ENCODE peak calls at places on chromosome 22, in four cellular contexts. One of them, this sample, is unnamed.

GRCh38 chr22:25350551-25350971 is 131.1 kb downstream of the CRYBB2 start:
- DNase-seq in keratinocyte: no peak
- DNase-seq in prostate gland: no peak
- DNase-seq in fibroblast of mammary gland: no peak
- DNase-seq in this sample: no peak

GRCh38 chr22:32796865-32797573 is 4.5 kb upstream of the TIMP3 start:
- DNase-seq in keratinocyte: no peak
- DNase-seq in prostate gland: peak; percentile 63
- DNase-seq in fibroblast of mammary gland: peak; percentile 80
- DNase-seq in this sample: no peak

GRCh38 chr22:37559901-37560681 is at the start of gene CDC42EP1:
- DNase-seq in keratinocyte: no peak
- DNase-seq in prostate gland: peak; percentile 52
- DNase-seq in fibroblast of mammary gland: peak; percentile 39
- DNase-seq in this sample: no peak

GRCh38 chr22:36486619-36487384 is 5.4 kb upstream of the TXN2 start:
- DNase-seq in keratinocyte: no peak
- DNase-seq in prostate gland: peak; percentile 36
- DNase-seq in fibroblast of mammary gland: peak; percentile 67
- DNase-seq in this sample: no peak

GRCh38 chr22:32660292-32660691 is 141.2 kb upstream of the TIMP3 start:
- DNase-seq in prostate gland: peak; percentile 54
- DNase-seq in fibroblast of mammary gland: peak; percentile 73
- DNase-seq in keratinocyte: no peak
- DNase-seq in this sample: no peak

GRCh38 chr22:25722223-25723015 is 19.6 kb upstream of the MYO18B start:
- DNase-seq in fibroblast of mammary gland: peak; percentile 9
- DNase-seq in prostate gland: no peak
- DNase-seq in keratinocyte: no peak
- DNase-seq in this sample: no peak

GRCh38 chr22:21990449-21991308 is 8.1 kb upstream of the TOP3B start:
- DNase-seq in fibroblast of mammary gland: no peak
- DNase-seq in keratinocyte: no peak
- DNase-seq in prostate gland: no peak
- DNase-seq in this sample: no peak

GRCh38 chr22:22684605-22685561 is 40.5 kb downstream of the GGTLC2 start:
- DNase-seq in keratinocyte: no peak
- DNase-seq in fibroblast of mammary gland: peak; percentile 88
- DNase-seq in prostate gland: no peak
- DNase-seq in this sample: peak; percentile 15

GRCh38 chr22:30265851-30266444 is 703 bp downstream of the OSM start:
- DNase-seq in fibroblast of mammary gland: peak; percentile 33
- DNase-seq in prostate gland: no peak
- DNase-seq in keratinocyte: no peak
- DNase-seq in this sample: no peak

GRCh38 chr22:27416553-27417427 is 384.8 kb downstream of the MN1 start:
- DNase-seq in fibroblast of mammary gland: peak; percentile 86
- DNase-seq in prostate gland: peak; percentile 41
- DNase-seq in keratinocyte: peak; percentile 96
- DNase-seq in this sample: no peak

GRCh38 chr22:30432520-30432919 is 7.0 kb downstream of the MTFP1 start:
- DNase-seq in keratinocyte: no peak
- DNase-seq in prostate gland: no peak
- DNase-seq in fibroblast of mammary gland: no peak
- DNase-seq in this sample: no peak

GRCh38 chr22:30044369-30044768 is 35.9 kb upstream of the HORMAD2 start:
- DNase-seq in keratinocyte: no peak
- DNase-seq in prostate gland: no peak
- DNase-seq in fibroblast of mammary gland: peak; percentile 97
- DNase-seq in this sample: peak; percentile 93

GRCh38 chr22:49368221-49368975 is 459.3 kb downstream of the BRD1 start:
- DNase-seq in prostate gland: no peak
- DNase-seq in fibroblast of mammary gland: no peak
- DNase-seq in keratinocyte: no peak
- DNase-seq in this sample: no peak
- H3K4me3 ChIP-seq in prostate gland: no peak overlapping the region
- H3K4me3 ChIP-seq in fibroblast of mammary gland: no peak overlapping the region
- H3K4me3 ChIP-seq in keratinocyte: no peak overlapping the region
- H3K4me3 ChIP-seq in this sample: no peak overlapping the region

GRCh38 chr22:43226368-43226979 is 39.5 kb upstream of the TTLL12 start:
- DNase-seq in fibroblast of mammary gland: no peak
- DNase-seq in keratinocyte: no peak
- DNase-seq in prostate gland: no peak
- DNase-seq in this sample: no peak
- TF ChIP-seq CTCF in fibroblast of mammary gland: no peak
- TF ChIP-seq CTCF in keratinocyte: no peak
- TF ChIP-seq CTCF in prostate gland: no peak
- TF ChIP-seq CTCF in this sample: peak; percentile 20

GRCh38 chr22:33850724-33851123 is 69.6 kb downstream of the LARGE1 start:
- DNase-seq in fibroblast of mammary gland: no peak
- DNase-seq in keratinocyte: no peak
- DNase-seq in prostate gland: no peak
- DNase-seq in this sample: no peak
- H3K4me3 ChIP-seq in fibroblast of mammary gland: no peak overlapping the region
- H3K4me3 ChIP-seq in keratinocyte: no peak overlapping the region
- H3K4me3 ChIP-seq in prostate gland: no peak overlapping the region
- H3K4me3 ChIP-seq in this sample: no peak overlapping the region

GRCh38 chr22:17164392-17165024 is 5.4 kb upstream of the HDHD5 start:
- DNase-seq in keratinocyte: no peak
- DNase-seq in prostate gland: no peak
- DNase-seq in fibroblast of mammary gland: peak; percentile 14
- DNase-seq in this sample: no peak
- TF ChIP-seq CTCF in keratinocyte: peak; percentile 17
- TF ChIP-seq CTCF in prostate gland: no peak
- TF ChIP-seq CTCF in fibroblast of mammary gland: peak; percentile 38
- TF ChIP-seq CTCF in this sample: peak; percentile 37

GRCh38 chr22:20177217-20177911 is 26.5 kb upstream of the CCDC188 start:
- DNase-seq in prostate gland: no peak
- DNase-seq in keratinocyte: no peak
- DNase-seq in fibroblast of mammary gland: no peak
- DNase-seq in this sample: no peak

GRCh38 chr22:20178922-20179227 is 28.0 kb upstream of the CCDC188 start:
- DNase-seq in prostate gland: no peak
- DNase-seq in fibroblast of mammary gland: no peak
- DNase-seq in keratinocyte: no peak
- DNase-seq in this sample: no peak

GRCh38 chr22:20179455-20180244 is 28.8 kb upstream of the CCDC188 start:
- DNase-seq in prostate gland: no peak
- DNase-seq in fibroblast of mammary gland: no peak
- DNase-seq in keratinocyte: no peak
- DNase-seq in this sample: no peak

GRCh38 chr22:20176421-20177060 is 25.7 kb upstream of the CCDC188 start:
- DNase-seq in prostate gland: no peak
- DNase-seq in keratinocyte: no peak
- DNase-seq in fibroblast of mammary gland: no peak
- DNase-seq in this sample: no peak

DNA sequence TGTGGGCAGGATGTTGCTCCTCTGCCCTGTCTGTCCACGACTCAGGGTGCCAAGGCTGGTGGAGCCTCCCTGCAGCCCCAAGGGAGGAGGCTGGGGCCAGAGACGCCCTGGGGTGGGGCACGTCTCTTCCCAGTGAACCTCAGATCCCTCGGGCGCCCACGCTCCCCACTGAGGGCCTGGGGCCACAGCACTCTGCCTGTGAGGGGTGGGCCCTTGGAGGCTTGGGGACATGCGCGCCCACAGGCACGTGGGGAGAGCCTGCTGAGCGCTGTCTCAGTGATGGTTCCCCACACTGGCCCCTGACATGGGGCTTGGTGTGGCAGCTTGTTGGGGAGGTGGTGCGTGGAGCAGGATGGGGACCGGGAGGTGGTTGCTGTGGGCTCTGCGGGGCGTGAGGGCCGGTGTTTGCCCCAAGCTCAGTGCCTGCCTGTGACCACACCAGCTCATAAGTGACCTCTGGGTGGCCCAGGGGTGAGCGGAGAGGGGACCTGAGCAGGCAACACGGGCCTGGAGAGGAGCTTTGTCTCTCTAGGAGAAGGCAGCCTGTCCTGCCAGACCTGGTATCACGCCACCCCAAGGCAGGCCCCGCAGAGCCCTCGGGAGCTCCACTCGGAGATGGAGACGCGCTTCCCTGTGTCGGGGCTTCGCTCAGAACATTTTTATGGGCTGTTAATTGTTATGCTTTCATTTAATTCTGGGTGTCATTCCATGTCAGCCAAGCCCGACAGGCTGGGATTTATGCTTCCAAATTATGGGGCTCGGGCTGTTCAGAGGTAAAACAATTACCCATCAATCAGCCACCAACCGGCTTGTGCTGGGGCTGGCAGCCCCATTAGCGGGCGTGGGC is 27.4 kb upstream of the CCDC188 start:
- DNase-seq in prostate gland: no peak
- DNase-seq in fibroblast of mammary gland: no peak
- DNase-seq in keratinocyte: no peak
- DNase-seq in this sample: no peak
- H3K4me3 ChIP-seq in prostate gland: no peak overlapping the region
- H3K4me3 ChIP-seq in fibroblast of mammary gland: no peak overlapping the region
- H3K4me3 ChIP-seq in keratinocyte: no peak overlapping the region
- H3K4me3 ChIP-seq in this sample: no peak overlapping the region

DNA sequence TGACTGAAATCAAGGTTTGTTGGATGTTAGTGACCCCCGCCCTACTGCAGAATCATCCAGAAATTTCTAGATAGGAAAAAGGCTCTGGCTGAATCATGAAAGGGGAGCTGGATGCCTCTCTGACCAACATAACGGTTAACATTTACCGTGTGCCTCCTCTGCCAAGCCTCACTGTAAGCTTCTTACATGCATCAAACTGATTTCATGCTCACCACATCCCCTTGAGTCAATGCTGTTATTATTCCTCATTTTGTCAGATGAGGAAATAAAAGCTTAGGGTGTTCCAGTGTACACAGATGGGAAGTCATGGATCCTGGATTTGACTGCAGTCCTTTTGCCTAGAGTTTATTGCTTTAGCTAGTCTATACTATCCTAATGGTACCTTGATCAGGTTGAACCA is 5.9 kb upstream of the HMOX1 start:
- DNase-seq in prostate gland: no peak
- DNase-seq in keratinocyte: no peak
- DNase-seq in fibroblast of mammary gland: peak; percentile 84
- DNase-seq in this sample: no peak
- TF ChIP-seq CTCF in prostate gland: no peak
- TF ChIP-seq CTCF in keratinocyte: no peak
- TF ChIP-seq CTCF in fibroblast of mammary gland: no peak
- TF ChIP-seq CTCF in this sample: no peak

DNA sequence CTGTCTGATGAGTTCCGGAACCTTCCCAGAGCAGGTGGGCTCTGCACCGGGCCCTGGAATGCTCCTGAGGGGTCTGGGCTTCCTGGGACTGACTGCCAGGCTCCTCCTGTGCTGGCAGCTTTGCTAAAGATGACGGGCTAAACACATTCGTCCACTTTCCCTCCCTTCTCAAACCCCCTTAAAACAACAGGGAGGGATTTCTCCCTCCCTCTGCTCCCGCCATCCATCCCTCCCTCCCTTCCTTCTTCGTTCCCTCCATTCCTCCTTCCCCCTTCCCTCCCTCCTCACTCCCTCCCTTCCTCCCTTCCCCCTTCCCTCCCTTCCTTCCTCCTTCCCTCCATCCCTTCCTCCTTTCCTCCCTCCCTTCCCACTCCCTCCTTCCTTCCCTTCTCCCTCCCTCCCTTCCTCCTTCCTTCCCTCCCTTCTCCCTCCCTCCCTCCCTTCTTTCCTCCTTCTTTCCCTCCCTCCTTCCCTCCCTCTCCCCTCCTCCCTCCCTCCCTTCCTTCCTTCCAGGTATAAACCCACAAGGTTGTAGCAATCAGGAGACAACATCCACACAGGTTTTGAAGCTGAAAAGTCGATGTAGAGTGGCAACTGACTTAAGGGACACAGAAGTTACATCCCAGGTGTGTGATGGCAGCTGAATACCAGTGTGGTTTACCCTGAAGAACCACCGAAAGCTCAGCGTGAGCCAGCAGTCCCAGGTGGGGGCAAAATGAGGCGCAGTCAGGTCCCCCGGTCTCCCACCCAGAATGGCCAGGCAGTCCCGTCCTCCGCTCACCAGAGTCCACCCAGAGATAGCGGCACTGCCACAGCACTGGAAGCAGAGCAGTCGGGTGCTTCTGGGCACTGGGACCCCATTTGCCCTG is 18.7 kb upstream of the MGAT3 start:
- DNase-seq in prostate gland: no peak
- DNase-seq in fibroblast of mammary gland: no peak
- DNase-seq in keratinocyte: no peak
- DNase-seq in this sample: no peak
- H3K4me3 ChIP-seq in prostate gland: no peak overlapping the region
- H3K4me3 ChIP-seq in fibroblast of mammary gland: no peak overlapping the region
- H3K4me3 ChIP-seq in keratinocyte: no peak overlapping the region
- H3K4me3 ChIP-seq in this sample: peak overlapping the region; percentile 25